ENCODE peak calls at places on chromosomes 5 and 9, in seven cellular contexts. H is upper lobe of right lung; J is SK-N-SH; O is kidney; T is transverse colon; I is CD8-positive, alpha-beta memory T cell; Y is ovary. M is an unnamed sample.

GRCh38 chr5:157994906-157995519 is 136.1 kb upstream of the CLINT1 start:
- DNase-seq in H (peak), J (peak), O (peak), T (peak), I (peak), Y (peak), M (peak)

GRCh38 chr5:65923339-65923738 is 3.0 kb upstream of the ERBIN start:
- DNase-seq in H (no peak), J (no peak), O (no peak), T (no peak), I (no peak), Y (no peak), M (no peak)

GRCh38 chr9:37574996-37575395 is 1.2 kb downstream of the FBXO10 start:
- DNase-seq in H (no peak), J (peak), O (no peak), T (no peak), I (no peak), Y (no peak), M (no peak)

GRCh38 chr9:28073278-28073677 is 500.0 kb upstream of the C9orf72 start:
- DNase-seq in H (no peak), J (peak), O (no peak), T (no peak), I (no peak), Y (no peak), M (no peak)

GRCh38 chr5:34957299-34957698 is 27.9 kb downstream of the DNAJC21 start:
- DNase-seq in H (no peak), J (no peak), O (no peak), T (no peak), I (no peak), Y (no peak), M (no peak)

GRCh38 chr5:176535101-176535654 is 2.0 kb downstream of the RNF44 start:
- DNase-seq in H (no peak), J (no peak), O (peak), T (peak), I (peak), Y (no peak), M (peak)

GRCh38 chr5:138469540-138470321 is 4.5 kb downstream of the EGR1 start:
- DNase-seq in H (no peak), J (peak), O (no peak), T (peak), I (peak), Y (no peak), M (no peak)

GRCh38 chr9:22111871-22112247 is 102.8 kb upstream of the CDKN2B start:
- DNase-seq in H (no peak), J (no peak), O (no peak), T (no peak), I (no peak), Y (no peak), M (no peak)

GRCh38 chr5:98827161-98827560 is 53.7 kb downstream of the RGMB start:
- DNase-seq in H (no peak), J (peak), O (no peak), T (no peak), I (no peak), Y (no peak), M (no peak)

GRCh38 chr5:113218906-113219517 is 215.8 kb downstream of the TSSK1B start:
- DNase-seq in H (no peak), J (no peak), O (no peak), T (no peak), I (no peak), Y (no peak), M (no peak)

GRCh38 chr5:172144291-172144815 is 43.7 kb downstream of the STK10 start:
- DNase-seq in H (no peak), J (peak), O (no peak), T (peak), I (no peak), Y (no peak), M (no peak)

GRCh38 chr9:134621558-134622110 is 20.0 kb upstream of the COL5A1 start:
- DNase-seq in H (peak), J (no peak), O (no peak), T (no peak), I (no peak), Y (peak), M (no peak)

GRCh38 chr9:134624119-134624826 is 17.3 kb upstream of the COL5A1 start:
- DNase-seq in H (peak), J (no peak), O (no peak), T (no peak), I (no peak), Y (peak), M (no peak)

GRCh38 chr9:134624827-134625181 is 16.8 kb upstream of the COL5A1 start:
- DNase-seq in H (peak), J (no peak), O (no peak), T (no peak), I (no peak), Y (peak), M (no peak)

GRCh38 chr9:134622896-134623407 is 18.7 kb upstream of the COL5A1 start:
- DNase-seq in H (peak), J (no peak), O (no peak), T (no peak), I (no peak), Y (peak), M (no peak)

GRCh38 chr9:134623408-134624066 is 18.1 kb upstream of the COL5A1 start:
- DNase-seq in H (peak), J (no peak), O (peak), T (no peak), I (no peak), Y (peak), M (no peak)
- H3K27ac ChIP-seq in H (no peak), J (no peak), O (no peak), T (no peak), I (no peak), Y (no peak), M (no peak)

GRCh38 chr9:78278177-78278777 is 18.6 kb upstream of the PSAT1 start:
- DNase-seq in H (no peak), J (no peak), O (no peak), T (no peak), I (no peak), Y (no peak), M (no peak)
- H3K27ac ChIP-seq in H (no peak), J (no peak), O (no peak), T (no peak), I (no peak), Y (no peak), M (no peak)

GRCh38 chr5:43245724-43246385 is 53.8 kb downstream of the NIM1K start:
- DNase-seq in H (no peak), J (no peak), O (no peak), T (no peak), I (no peak), Y (no peak), M (no peak)

GRCh38 chr5:43243270-43243669 is 51.2 kb downstream of the NIM1K start:
- DNase-seq in H (no peak), J (no peak), O (no peak), T (no peak), I (no peak), Y (no peak), M (no peak)

GRCh38 chr5:43242196-43242595 is 50.2 kb downstream of the NIM1K start:
- DNase-seq in H (no peak), J (no peak), O (no peak), T (no peak), I (no peak), Y (no peak), M (no peak)

DNA sequence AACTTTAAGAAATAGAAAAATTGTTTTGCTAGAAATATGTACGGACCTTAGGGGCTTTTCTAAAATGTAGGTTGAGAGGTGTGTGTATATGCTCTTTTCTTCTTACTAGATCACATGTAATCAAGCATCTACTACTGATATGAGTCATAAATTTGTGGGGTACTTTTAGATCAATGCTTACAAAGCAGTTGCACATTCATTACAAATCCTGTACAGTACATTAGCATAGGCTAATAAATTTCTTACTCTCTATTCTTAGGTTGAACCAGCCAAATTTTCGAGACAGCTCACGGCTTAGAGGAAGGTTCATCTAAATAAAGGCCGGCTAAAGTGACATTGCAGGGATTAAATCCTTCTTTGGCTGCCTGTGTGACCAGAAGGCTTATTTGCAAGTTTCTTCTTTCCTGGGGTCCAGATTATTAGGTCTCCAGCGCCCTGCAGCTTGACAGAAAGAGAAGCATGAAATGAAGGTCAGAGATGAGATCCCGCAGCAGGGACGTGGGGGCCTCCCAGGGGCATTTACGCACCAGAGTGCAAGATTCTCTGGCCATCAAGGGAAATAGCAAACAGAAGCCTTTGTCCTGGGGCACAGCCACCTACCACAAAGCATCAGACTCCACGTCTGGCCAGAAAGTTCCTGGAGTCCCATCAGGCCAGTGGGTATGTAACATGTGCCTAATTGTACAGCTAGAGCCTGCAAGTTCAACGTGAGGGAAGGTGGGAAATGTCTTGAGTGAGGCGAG is 53.0 kb downstream of the NIM1K start:
- DNase-seq in H (no peak), J (no peak), O (no peak), T (no peak), I (no peak), Y (no peak), M (no peak)
- H3K27ac ChIP-seq in H (no peak), J (no peak), O (no peak), T (no peak), I (no peak), Y (no peak), M (no peak)

GRCh38 chr5:101716941-101717340 is 579.1 kb downstream of the SLCO4C1 start:
- DNase-seq in H (no peak), J (peak), O (no peak), T (no peak), I (no peak), Y (no peak), M (no peak)
- H3K27ac ChIP-seq in H (no peak), J (no peak), O (no peak), T (no peak), I (no peak), Y (no peak), M (no peak)

GRCh38 chr9:35687306-35687705 is 2.4 kb downstream of the TPM2 start:
- DNase-seq in H (no peak), J (no peak), O (no peak), T (no peak), I (no peak), Y (no peak), M (no peak)

GRCh38 chr9:35688558-35689350 is 971 bp downstream of the TPM2 start:
- DNase-seq in H (no peak), J (no peak), O (peak), T (no peak), I (no peak), Y (no peak), M (no peak)

GRCh38 chr9:35686222-35687203 is 3.2 kb downstream of the TPM2 start:
- DNase-seq in H (no peak), J (no peak), O (no peak), T (no peak), I (no peak), Y (no peak), M (no peak)

GRCh38 chr9:35689351-35689600 is 449 bp downstream of the TPM2 start:
- DNase-seq in H (no peak), J (no peak), O (no peak), T (no peak), I (no peak), Y (no peak), M (no peak)

GRCh38 chr9:35687972-35688557 is 1.7 kb downstream of the TPM2 start:
- DNase-seq in H (no peak), J (no peak), O (no peak), T (no peak), I (no peak), Y (no peak), M (no peak)
- H3K27ac ChIP-seq in H (no peak), J (peak), O (no peak), T (peak), I (no peak), Y (peak), M (no peak)

GRCh38 chr9:129558551-129559505 is 62.1 kb downstream of the C9orf50 start:
- DNase-seq in H (no peak), J (peak), O (peak), T (no peak), I (no peak), Y (peak), M (no peak)
- H3K27ac ChIP-seq in H (no peak), J (peak), O (peak), T (no peak), I (no peak), Y (no peak), M (no peak)

M was measured in CD4-positive, alpha-beta memory T cell.